ENCODE peak calls at places on chromosomes 16 and 17, in seven cellular contexts. C, J, W, H, E, G and A are unnamed samples.

GRCh38 chr16:6195966-6196365 is 1098.4 kb upstream of the EEF2KMT start:
- DNase-seq in E (no peak), C (no peak), G (no peak), W (no peak), H (no peak), J (no peak), A (no peak)

GRCh38 chr17:18025596-18026407 is 13.2 kb downstream of the ATPAF2 start:
- DNase-seq in G (no peak), J (peak), H (no peak), E (peak), W (no peak), C (no peak), A (no peak)

GRCh38 chr17:49703557-49704277 is 4.0 kb downstream of the SLC35B1 start:
- DNase-seq in G (no peak), E (no peak), W (no peak), J (peak), C (peak), H (peak), A (no peak)

GRCh38 chr17:42530952-42531454 is 5.0 kb upstream of the NAGLU start:
- DNase-seq in W (no peak), G (no peak), H (no peak), C (no peak), J (no peak), E (no peak), A (no peak)

GRCh38 chr17:19538095-19539039 is 4.7 kb downstream of the SLC47A1 start:
- DNase-seq in E (no peak), W (no peak), J (no peak), C (no peak), G (no peak), H (no peak), A (no peak)

GRCh38 chr16:54901606-54902005 is 29.1 kb upstream of the IRX5 start:
- DNase-seq in H (no peak), W (no peak), J (no peak), E (no peak), C (no peak), G (no peak), A (no peak)

GRCh38 chr17:16977932-16978331 is 6.0 kb upstream of the TNFRSF13B start:
- DNase-seq in E (no peak), W (no peak), C (no peak), G (no peak), H (no peak), J (peak), A (no peak)

GRCh38 chr17:16496820-16497489 is 5.0 kb upstream of the LRRC75A start:
- DNase-seq in H (no peak), W (no peak), J (no peak), C (no peak), E (no peak), G (no peak), A (no peak)

GRCh38 chr17:80852476-80853015 is 139.1 kb upstream of the CHMP6 start:
- DNase-seq in H (no peak), W (no peak), G (no peak), C (no peak), E (no peak), J (no peak), A (no peak)

GRCh38 chr16:27365142-27366089 is 36.6 kb upstream of the IL21R start:
- DNase-seq in G (no peak), C (no peak), J (peak), W (no peak), H (no peak), E (no peak), A (no peak)

GRCh38 chr16:50146479-50147435 is 6.3 kb upstream of the TENT4B start:
- DNase-seq in G (no peak), J (no peak), E (no peak), W (no peak), H (no peak), C (no peak), A (no peak)

GRCh38 chr16:88381820-88382451 is 823 bp upstream of the ZNF469 start:
- DNase-seq in W (no peak), J (no peak), H (no peak), C (no peak), E (no peak), G (no peak), A (no peak)

GRCh38 chr17:21170829-21171228 is 43.1 kb downstream of the TMEM11 start:
- DNase-seq in H (no peak), C (no peak), E (no peak), G (no peak), W (no peak), J (no peak), A (no peak)

GRCh38 chr16:88649924-88650748 is 717 bp downstream of the CYBA start:
- DNase-seq in G (no peak), W (no peak), H (no peak), J (peak), E (peak), C (peak), A (no peak)

GRCh38 chr17:48077555-48077954 is 23.7 kb downstream of the CBX1 start:
- DNase-seq in E (no peak), C (no peak), W (no peak), G (no peak), H (no peak), J (no peak), A (no peak)

GRCh38 chr17:57853695-57854094 is 3.9 kb upstream of the MRPS23 start:
- DNase-seq in C (no peak), G (no peak), W (no peak), J (no peak), E (no peak), H (no peak), A (no peak)

GRCh38 chr17:73232587-73233373 is 28.9 kb downstream of the CPSF4L start:
- DNase-seq in E (peak), H (no peak), G (no peak), C (peak), W (no peak), J (peak), A (no peak)